ENCODE peak calls at places on chromosomes 11 and 22, in four cellular contexts. A is activated CD8-positive, alpha-beta T cell treated with anti-CD3 and anti-CD28 coated beads for 36 hours; V is G401; G is iPS-NIHi11. Z is an unnamed sample.

GRCh38 chr11:108063410-108063809 is 54.7 kb downstream of the CUL5 start:
- DNase-seq in A (no peak), V (no peak), G (no peak), Z (no peak)

GRCh38 chr11:69647761-69648497 is 7.0 kb downstream of the CCND1 start:
- DNase-seq in A (no peak), V (no peak), G (no peak), Z (no peak)

GRCh38 chr22:46744581-46744980 is 6.5 kb upstream of the CERK start:
- DNase-seq in A (no peak), V (no peak), G (no peak), Z (no peak)

GRCh38 chr11:1916986-1917522 is 2.4 kb upstream of the TNNT3 start:
- DNase-seq in A (no peak), V (no peak), G (no peak), Z (no peak)

GRCh38 chr11:47060807-47061206 is 115.9 kb downstream of the ARFGAP2 start:
- DNase-seq in A (no peak), V (no peak), G (no peak), Z (no peak)

GRCh38 chr11:113651018-113651417 is 55.1 kb downstream of the TMPRSS5 start:
- DNase-seq in A (no peak), V (no peak), G (no peak), Z (no peak)

GRCh38 chr11:23311986-23312940 is 452.0 kb upstream of the CCDC179 start:
- DNase-seq in A (no peak), V (no peak), G (peak), Z (no peak)

GRCh38 chr11:86370922-86371614 is 3.6 kb upstream of the CCDC81 start:
- DNase-seq in A (no peak), V (no peak), G (no peak), Z (no peak)

GRCh38 chr11:77205467-77206263 is 77.6 kb downstream of the MYO7A start:
- DNase-seq in A (no peak), V (no peak), G (peak), Z (no peak)

GRCh38 chr11:35165416-35166368 is 26.7 kb downstream of the CD44 start:
- DNase-seq in A (peak), V (no peak), G (no peak), Z (no peak)

GRCh38 chr22:38412435-38413084 is 42.4 kb downstream of the KCNJ4 start:
- DNase-seq in A (peak), V (no peak), G (peak), Z (peak)

GRCh38 chr22:19290400-19291217 is 910 bp downstream of the CLTCL1 start:
- DNase-seq in A (no peak), V (peak), G (no peak), Z (peak)

GRCh38 chr22:19461506-19461905 is 14.0 kb upstream of the C22orf39 start:
- DNase-seq in A (no peak), V (no peak), G (no peak), Z (no peak)

GRCh38 chr22:36068776-36069344 is 40.2 kb upstream of the RBFOX2 start:
- DNase-seq in A (no peak), V (no peak), G (no peak), Z (no peak)

GRCh38 chr11:94934362-94934761 is 39.0 kb downstream of the CWC15 start:
- DNase-seq in A (peak), V (peak), G (peak), Z (no peak)

GRCh38 chr11:10401275-10401674 is 53.8 kb upstream of the AMPD3 start:
- DNase-seq in A (no peak), V (peak), G (no peak), Z (no peak)

GRCh38 chr11:29628584-29628983 is 388.2 kb downstream of the KCNA4 start:
- DNase-seq in A (no peak), V (no peak), G (no peak), Z (no peak)

GRCh38 chr11:502288-503178 is 4.5 kb downstream of the RNH1 start:
- DNase-seq in A (no peak), V (no peak), G (peak), Z (no peak)

GRCh38 chr22:38874529-38875222 is 2.7 kb upstream of the CBX6 start:
- DNase-seq in A (no peak), V (no peak), G (no peak), Z (no peak)

GRCh38 chr22:29009148-29009547 is 52.5 kb downstream of the C22orf31 start:
- DNase-seq in A (no peak), V (no peak), G (no peak), Z (no peak)

GRCh38 chr22:43376765-43377485 is 33.8 kb upstream of the SCUBE1 start:
- DNase-seq in A (peak), V (no peak), G (no peak), Z (no peak)

GRCh38 chr11:44749160-44749559 is 22.4 kb downstream of the TSPAN18 start:
- DNase-seq in A (no peak), V (no peak), G (no peak), Z (no peak)

GRCh38 chr11:12382451-12382850 is 5.1 kb downstream of the PARVA start:
- DNase-seq in A (no peak), V (no peak), G (no peak), Z (no peak)

GRCh38 chr22:30868663-30869385 is 99.8 kb downstream of the MORC2 start:
- DNase-seq in A (no peak), V (no peak), G (peak), Z (no peak)

GRCh38 chr22:27435839-27436581 is 365.5 kb downstream of the MN1 start:
- DNase-seq in A (no peak), V (no peak), G (peak), Z (peak)

GRCh38 chr11:43574949-43575915 is 105.3 kb upstream of the HSD17B12 start:
- DNase-seq in A (peak), V (peak), G (peak), Z (peak)

GRCh38 chr11:2590951-2591754 is 108.6 kb downstream of the KCNQ1OT1 start:
- DNase-seq in A (no peak), V (no peak), G (peak), Z (no peak)